ENCODE peak calls at places on chromosomes 16 and 17, in nine cellular contexts. A is ovary; N is CD8-positive, alpha-beta T cell; Z is PC-3; X is psoas muscle; H is colonic mucosa; F is ascending aorta; K is neural progenitor cell; V is pancreas. L is an unnamed sample.

GRCh38 chr17:30344283-30345088 is 10.6 kb upstream of the TMIGD1 start:
- DNase-seq in V (peak; percentile 68), F (no peak), N (no peak), H (peak; percentile 82), X (no peak), Z (peak; percentile 73), K (no peak), A (peak; percentile 35), L (peak; percentile 83)

GRCh38 chr17:77566151-77566550 is 392.4 kb upstream of the TNRC6C start:
- DNase-seq in F (no peak), A (no peak), K (no peak), X (no peak), N (no peak), Z (no peak), V (no peak), H (no peak), L (no peak)

GRCh38 chr17:8436169-8436932 is 667 bp downstream of the NDEL1 start:
- DNase-seq in Z (peak; percentile 31), H (peak; percentile 65), X (peak; percentile 84), A (peak; percentile 64), K (peak; percentile 83), N (peak; percentile 63), V (peak; percentile 70), F (peak; percentile 27), L (peak; percentile 86)

GRCh38 chr17:14089179-14089578 is 19.9 kb downstream of the COX10 start:
- DNase-seq in Z (no peak), H (no peak), X (no peak), F (no peak), V (no peak), N (no peak), K (no peak), A (no peak), L (no peak)

GRCh38 chr16:4414187-4414909 is 2.0 kb downstream of the CORO7 start:
- DNase-seq in N (peak; percentile 80), H (no peak), V (no peak), X (no peak), F (no peak), Z (no peak), K (no peak), A (no peak), L (no peak)

GRCh38 chr16:30491744-30492308 is 19.3 kb downstream of the ITGAL start:
- DNase-seq in X (no peak), V (peak; percentile 23), K (no peak), H (no peak), Z (peak; percentile 79), N (peak; percentile 50), A (no peak), F (no peak), L (no peak)

GRCh38 chr17:49795372-49795771 is 6.9 kb downstream of the KAT7 start:
- DNase-seq in X (no peak), K (no peak), N (no peak), Z (no peak), V (no peak), F (no peak), H (no peak), A (no peak), L (no peak)

GRCh38 chr17:67245694-67246397 is 850 bp upstream of the HELZ start:
- DNase-seq in N (peak; percentile 32), X (peak; percentile 56), K (peak; percentile 94), H (peak; percentile 56), V (peak; percentile 39), F (no peak), Z (peak; percentile 22), A (no peak), L (peak; percentile 72)

GRCh38 chr16:12339686-12340085 is 363.2 kb downstream of the SNX29 start:
- DNase-seq in N (no peak), A (no peak), V (no peak), X (no peak), Z (no peak), H (no peak), F (no peak), K (no peak), L (no peak)

GRCh38 chr17:47850692-47851573 is at the start of gene SP6:
- DNase-seq in V (peak; percentile 92), A (peak; percentile 63), F (no peak), Z (peak; percentile 93), N (peak; percentile 71), H (peak; percentile 94), X (peak; percentile 77), K (peak; percentile 91), L (peak; percentile 92)

GRCh38 chr17:29115906-29116651 is 64.1 kb downstream of the MYO18A start:
- DNase-seq in Z (peak; percentile 56), A (no peak), N (peak; percentile 35), H (no peak), X (no peak), V (no peak), K (peak; percentile 75), F (no peak), L (no peak)

DNA sequence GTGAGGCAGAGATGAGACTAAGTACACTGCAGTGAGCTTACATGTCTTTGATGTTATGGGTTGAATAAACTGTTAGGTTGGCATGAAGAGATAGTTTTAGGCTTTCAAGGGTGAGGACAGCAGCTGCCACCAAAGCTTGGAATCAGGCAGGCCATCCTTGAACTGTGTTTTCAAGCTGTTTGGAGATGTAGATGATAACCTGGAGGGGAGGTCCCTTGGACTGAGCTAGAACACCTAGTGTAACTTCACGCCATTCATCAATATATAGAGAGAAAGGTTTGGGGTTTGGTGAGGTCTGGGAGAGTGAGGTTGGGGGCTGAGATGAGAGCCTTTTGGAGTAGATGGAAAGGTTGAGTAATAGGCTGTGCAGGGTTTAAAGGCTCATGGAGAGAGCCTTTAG is 2447.0 kb downstream of the TP53TG3F start:
- DNase-seq in V (no peak), X (no peak), Z (no peak), N (no peak), K (no peak), H (no peak), F (no peak), A (no peak), L (no peak)
- H3K9me3 ChIP-seq in V (no peaks in the 10 kb centered on the region), X (no peaks in the 10 kb centered on the region), Z (no peaks in the 10 kb centered on the region), N (no peaks in the 10 kb centered on the region), K (peaks cover 14% of the 10 kb centered on the region), H (no peaks in the 10 kb centered on the region), F (no peaks in the 10 kb centered on the region), A (no peaks in the 10 kb centered on the region), L (peaks cover 79% of the 10 kb centered on the region)

GRCh38 chr16:70290949-70291519 is 1.7 kb upstream of the AARS1 start:
- DNase-seq in K (no peak), V (no peak), X (no peak), H (no peak), A (no peak), Z (no peak), N (no peak), F (no peak), L (no peak)

GRCh38 chr16:70294385-70295029 is 4.5 kb upstream of the DDX19B start:
- DNase-seq in F (no peak), X (no peak), A (no peak), H (no peak), N (no peak), K (no peak), V (no peak), Z (no peak), L (no peak)

GRCh38 chr16:70289229-70290098 is at the start of gene AARS1:
- DNase-seq in H (peak; percentile 98), X (peak; percentile 97), V (peak; percentile 99), A (peak; percentile 97), F (peak; percentile 96), N (peak; percentile 92), Z (peak; percentile 98), K (peak; percentile 99), L (peak; percentile 97)
- TF ChIP-seq CTCF in H (no peak), X (no peak), V (no peak), A (peak; percentile 7), F (no peak), N (no peak), Z (no peak), K (no peak), L (no peak)

GRCh38 chr17:35299108-35299507 is 56.2 kb downstream of the SLFN5 start:
- DNase-seq in Z (peak; percentile 81), A (no peak), V (peak; percentile 74), X (no peak), H (no peak), K (no peak), F (no peak), N (no peak), L (no peak)

GRCh38 chr17:35298639-35299038 is 55.8 kb downstream of the SLFN5 start:
- DNase-seq in N (no peak), V (no peak), Z (no peak), A (no peak), F (no peak), H (no peak), K (no peak), X (no peak), L (no peak)

GRCh38 chr17:35295686-35296085 is 52.8 kb downstream of the SLFN5 start:
- DNase-seq in N (no peak), F (no peak), V (no peak), X (no peak), A (no peak), Z (peak; percentile 5), H (no peak), K (no peak), L (no peak)

GRCh38 chr17:35294756-35295155 is 51.9 kb downstream of the SLFN5 start:
- DNase-seq in A (no peak), K (no peak), X (no peak), Z (no peak), V (no peak), H (no peak), N (no peak), F (no peak), L (no peak)

DNA sequence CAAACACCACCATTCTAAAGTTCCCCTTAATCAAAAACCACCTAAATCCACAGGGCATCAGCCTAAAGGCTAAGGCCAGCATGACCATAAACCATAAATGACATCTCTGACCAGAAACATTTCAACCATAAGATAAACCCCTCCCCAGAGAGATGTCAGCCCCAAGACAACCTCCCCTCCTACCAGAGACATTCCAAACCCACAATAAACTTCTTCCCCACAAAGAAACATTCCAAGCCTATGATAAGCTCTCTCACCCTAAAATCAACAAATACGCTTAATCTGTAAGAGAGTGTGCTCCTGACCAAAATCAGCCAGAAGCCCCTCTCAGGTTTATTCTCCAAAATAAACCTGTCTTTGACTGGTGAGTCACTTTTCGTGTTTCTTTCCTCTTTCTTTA is 54.8 kb downstream of the SLFN5 start:
- DNase-seq in H (no peak), A (no peak), K (no peak), V (no peak), Z (peak; percentile 8), F (no peak), N (no peak), X (no peak), L (no peak)
- H3K9me3 ChIP-seq in H (no peaks in the 10 kb centered on the region), A (no peaks in the 10 kb centered on the region), K (peaks cover 6% of the 10 kb centered on the region), V (no peaks in the 10 kb centered on the region), Z (no peaks in the 10 kb centered on the region), F (no peaks in the 10 kb centered on the region), N (no peaks in the 10 kb centered on the region), X (no peaks in the 10 kb centered on the region), L (no peaks in the 10 kb centered on the region)

DNA sequence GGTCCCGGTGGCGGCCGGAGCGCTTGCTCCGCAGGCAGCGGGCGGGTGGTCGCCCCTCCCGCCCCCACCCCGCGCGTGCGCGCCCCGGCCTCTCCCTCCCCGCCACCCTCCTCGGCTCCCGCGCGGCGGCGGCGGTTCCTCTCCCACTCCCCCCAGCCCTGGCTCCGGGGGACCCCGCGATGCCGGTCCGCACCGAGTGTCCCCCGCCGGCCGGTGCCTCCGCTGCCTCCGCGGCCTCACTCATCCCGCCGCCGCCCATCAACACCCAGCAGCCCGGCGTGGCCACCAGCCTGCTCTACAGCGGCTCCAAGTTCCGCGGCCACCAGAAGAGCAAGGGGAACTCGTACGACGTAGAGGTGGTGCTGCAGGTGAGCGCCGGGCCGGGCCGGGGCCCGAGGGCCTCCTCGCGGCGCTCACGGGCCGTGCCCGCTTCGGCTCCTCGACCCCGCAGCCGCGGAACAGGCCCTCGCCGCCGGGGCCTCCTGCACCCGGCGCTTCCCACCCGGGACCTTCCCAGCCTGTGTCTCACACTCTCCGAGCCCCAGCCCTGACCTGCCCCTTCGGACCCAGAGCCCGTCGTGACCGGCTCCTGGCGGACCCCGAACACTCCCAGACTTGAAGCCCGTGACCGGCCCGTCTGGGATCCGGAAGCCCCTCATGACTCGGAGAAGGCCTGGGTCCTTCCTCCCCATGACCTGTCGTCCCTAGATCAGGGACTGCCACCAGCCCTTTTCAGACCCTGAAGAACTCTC is 503 bp downstream of the GID4 start:
- DNase-seq in F (no peak), V (peak; percentile 53), N (no peak), H (peak; percentile 25), X (peak; percentile 76), K (peak; percentile 78), A (no peak), Z (peak; percentile 37), L (peak; percentile 55)
- TF ChIP-seq CTCF in F (no peak), V (no peak), N (no peak), H (no peak), X (no peak), K (no peak), A (no peak), Z (no peak), L (no peak)

L was measured in mucosa of descending colon.